ENCODE peak calls at places on chromosomes 4 and X, in eight cellular contexts. D, Y, P, I, M, K, G and H are unnamed samples.

GRCh38 chrX:46642145-46642544 is 68.6 kb downstream of the CHST7 start:
- DNase-seq in D (peak; percentile 12), Y (no peak), P (no peak), I (no peak), M (no peak), K (no peak), G (no peak), H (no peak)

GRCh38 chr4:173371292-173372192 is 788 bp downstream of the SAP30 start:
- DNase-seq in D (peak; percentile 81), Y (peak; percentile 34), P (peak; percentile 31), I (peak; percentile 68), M (peak; percentile 84), K (peak; percentile 60), G (peak; percentile 59), H (peak; percentile 38)

GRCh38 chr4:24736066-24736465 is 59.3 kb upstream of the SOD3 start:
- DNase-seq in D (no peak), Y (no peak), P (no peak), I (no peak), M (no peak), K (peak; percentile 48), G (no peak), H (no peak)

GRCh38 chr4:48766393-48766792 is 13.7 kb downstream of the FRYL start:
- DNase-seq in D (no peak), Y (no peak), P (no peak), I (no peak), M (no peak), K (no peak), G (no peak), H (no peak)

GRCh38 chrX:153970398-153971123 is 1.1 kb downstream of the HCFC1 start:
- DNase-seq in D (peak; percentile 72), Y (no peak), P (no peak), I (peak; percentile 71), M (no peak), K (no peak), G (no peak), H (no peak)

GRCh38 chr4:185510803-185511202 is 24.5 kb downstream of the PDLIM3 start:
- DNase-seq in D (no peak), Y (no peak), P (no peak), I (no peak), M (no peak), K (no peak), G (no peak), H (no peak)

GRCh38 chr4:15753786-15754185 is 24.3 kb upstream of the CD38 start:
- DNase-seq in D (no peak), Y (no peak), P (no peak), I (peak; percentile 31), M (no peak), K (no peak), G (no peak), H (no peak)

GRCh38 chrX:119482497-119483480 is 14.5 kb downstream of the SLC25A5 start:
- DNase-seq in D (peak; percentile 38), Y (peak; percentile 29), P (peak; percentile 51), I (peak; percentile 24), M (peak; percentile 87), K (peak; percentile 41), G (no peak), H (peak; percentile 48)

GRCh38 chrX:17042046-17042445 is 95.6 kb downstream of the REPS2 start:
- DNase-seq in D (no peak), Y (no peak), P (no peak), I (no peak), M (no peak), K (no peak), G (no peak), H (no peak)

GRCh38 chr4:113673450-113673849 is 88.1 kb downstream of the CAMK2D start:
- DNase-seq in D (no peak), Y (no peak), P (peak; percentile 17), I (no peak), M (no peak), K (peak; percentile 81), G (no peak), H (no peak)

GRCh38 chrX:39818071-39818470 is 279.7 kb downstream of the BCOR start:
- DNase-seq in D (no peak), Y (no peak), P (no peak), I (no peak), M (no peak), K (no peak), G (no peak), H (no peak)

GRCh38 chrX:136215559-136215958 is 35.6 kb downstream of the MAP7D3 start:
- DNase-seq in D (peak; percentile 32), Y (no peak), P (no peak), I (no peak), M (no peak), K (no peak), G (no peak), H (no peak)

GRCh38 chr4:175422331-175422730 is 389.7 kb downstream of the GPM6A start:
- DNase-seq in D (peak; percentile 82), Y (no peak), P (no peak), I (no peak), M (no peak), K (no peak), G (no peak), H (no peak)

GRCh38 chr4:152508386-152508785 is 27.5 kb downstream of the FBXW7 start:
- DNase-seq in D (no peak), Y (no peak), P (no peak), I (no peak), M (no peak), K (peak; percentile 44), G (no peak), H (no peak)

GRCh38 chrX:39821011-39821708 is 276.6 kb downstream of the BCOR start:
- DNase-seq in D (no peak), Y (peak; percentile 37), P (no peak), I (no peak), M (no peak), K (no peak), G (no peak), H (peak; percentile 48)

GRCh38 chr4:169151671-169152070 is 119.1 kb downstream of the SH3RF1 start:
- DNase-seq in D (peak; percentile 43), Y (no peak), P (no peak), I (no peak), M (no peak), K (no peak), G (no peak), H (no peak)

GRCh38 chrX:1464282-1465131 is 11.8 kb upstream of the ASMTL start:
- DNase-seq in D (no peak), Y (no peak), P (peak; percentile 52), I (no peak), M (peak; percentile 57), K (no peak), G (peak; percentile 49), H (peak; percentile 4)

GRCh38 chrX:69362354-69362753 is 141.8 kb upstream of the NALF2 start:
- DNase-seq in D (no peak), Y (no peak), P (no peak), I (no peak), M (no peak), K (no peak), G (no peak), H (no peak)

GRCh38 chr4:96170198-96170597 is 330.3 kb downstream of the PDHA2 start:
- DNase-seq in D (no peak), Y (no peak), P (no peak), I (no peak), M (no peak), K (no peak), G (peak; percentile 22), H (no peak)

GRCh38 chr4:19309365-19309764 is 942.3 kb upstream of the SLIT2 start:
- DNase-seq in D (peak; percentile 74), Y (no peak), P (no peak), I (no peak), M (no peak), K (peak; percentile 46), G (no peak), H (no peak)
- TF ChIP-seq CTCF in D (peak; percentile 60), Y (no peak), P (no peak), I (no peak), M (peak; percentile 6), K (peak; percentile 19), G (peak; percentile 64), H (no peak)

GRCh38 chr4:145870155-145871020 is 68.2 kb downstream of the ZNF827 start:
- DNase-seq in D (no peak), Y (no peak), P (no peak), I (no peak), M (no peak), K (peak; percentile 70), G (no peak), H (no peak)

GRCh38 chr4:145865274-145865941 is 73.2 kb downstream of the ZNF827 start:
- DNase-seq in D (no peak), Y (no peak), P (no peak), I (no peak), M (no peak), K (no peak), G (no peak), H (no peak)

GRCh38 chr4:145871209-145871608 is 67.4 kb downstream of the ZNF827 start:
- DNase-seq in D (peak; percentile 18), Y (no peak), P (no peak), I (no peak), M (no peak), K (no peak), G (no peak), H (no peak)

GRCh38 chr4:145867416-145867815 is 71.2 kb downstream of the ZNF827 start:
- DNase-seq in D (no peak), Y (no peak), P (no peak), I (no peak), M (no peak), K (no peak), G (no peak), H (no peak)

GRCh38 chr4:145868637-145869409 is 69.8 kb downstream of the ZNF827 start:
- DNase-seq in D (peak; percentile 16), Y (no peak), P (no peak), I (no peak), M (no peak), K (no peak), G (no peak), H (no peak)
- TF ChIP-seq CTCF in D (peak; percentile 16), Y (peak; percentile 34), P (no peak), I (no peak), M (peak; percentile 12), K (no peak), G (peak; percentile 27), H (no peak)

DNA sequence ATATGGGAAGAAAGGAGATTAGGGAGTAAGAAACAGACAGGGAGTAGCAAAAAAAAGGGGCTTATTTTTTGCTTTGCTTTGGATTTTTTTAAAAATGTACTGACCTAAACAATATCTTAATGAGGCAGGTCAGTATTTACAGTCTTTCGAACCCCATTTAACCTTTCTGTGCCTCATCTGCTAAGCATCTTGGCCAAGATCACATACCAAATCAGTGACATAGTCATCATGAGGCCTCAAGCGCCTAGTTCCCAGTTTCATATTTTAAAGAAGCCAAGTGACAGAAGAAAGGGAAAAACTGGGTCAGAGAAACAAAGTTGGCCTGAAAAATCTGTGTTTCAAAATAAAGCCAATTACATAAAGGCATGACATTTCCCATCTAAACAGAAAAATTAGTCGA is 94.7 kb upstream of the WDR44 start:
- DNase-seq in D (no peak), Y (no peak), P (no peak), I (no peak), M (no peak), K (no peak), G (no peak), H (no peak)
- TF ChIP-seq CTCF in D (no peak), Y (no peak), P (no peak), I (no peak), M (no peak), K (no peak), G (no peak), H (no peak)

DNA sequence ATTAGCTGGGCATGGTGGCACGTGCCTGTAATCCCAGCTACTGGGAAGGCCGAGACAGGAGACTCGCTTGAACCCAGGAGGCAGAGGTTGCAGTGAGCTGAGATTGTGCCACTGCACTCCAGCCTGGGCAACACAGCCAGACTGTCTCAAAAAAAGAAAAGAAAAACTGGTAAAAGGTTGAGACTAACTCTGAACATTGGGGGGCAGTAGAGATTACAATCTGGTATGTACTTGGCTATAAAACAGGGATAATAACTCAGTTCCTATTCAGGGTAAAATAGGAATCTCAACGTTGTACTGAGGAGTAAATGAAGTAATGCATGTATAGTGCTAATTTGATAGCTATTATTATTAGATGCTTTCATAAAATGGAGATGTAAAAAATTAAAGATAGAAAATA is 12.5 kb upstream of the KLF8 start:
- DNase-seq in D (no peak), Y (no peak), P (no peak), I (no peak), M (no peak), K (peak; percentile 28), G (no peak), H (no peak)
- TF ChIP-seq CTCF in D (no peak), Y (no peak), P (no peak), I (peak; percentile 29), M (peak; percentile 25), K (peak; percentile 13), G (peak; percentile 11), H (no peak)